ENCODE peak calls at places on chromosomes 2 and 18, in four cellular contexts. P, L, F and R are unnamed samples.
A peak's percentile ranks its signal among the peaks of the same experiment; 100 is the strongest.

GRCh38 chr2:56338232-56338631 is 154.4 kb downstream of the CCDC85A start:
- DNase-seq in L (no peak), F (no peak), P (no peak), R (no peak)

GRCh38 chr2:196181484-196181883 is 10.1 kb upstream of the STK17B start:
- DNase-seq in F (no peak), L (no peak), P (no peak), R (no peak)

GRCh38 chr2:162912787-162913186 is 74.2 kb upstream of the KCNH7 start:
- DNase-seq in P (no peak), L (no peak), F (no peak), R (no peak)

GRCh38 chr18:2222270-2223185 is 348.8 kb downstream of the METTL4 start:
- DNase-seq in F (peak; percentile 11), L (no peak), P (no peak), R (no peak)

GRCh38 chr2:234682492-234683228 is 185.8 kb upstream of the ARL4C start:
- DNase-seq in L (no peak), P (peak; percentile 80), F (no peak), R (no peak)

GRCh38 chr2:27724905-27725693 is 46.4 kb upstream of the MRPL33 start:
- DNase-seq in L (no peak), F (peak; percentile 71), P (no peak), R (no peak)

GRCh38 chr2:63052411-63053234 is 2.0 kb downstream of the OTX1 start:
- DNase-seq in P (no peak), L (no peak), F (peak; percentile 10), R (no peak)

GRCh38 chr2:62871506-62871905 is 166.0 kb downstream of the EHBP1 start:
- DNase-seq in P (no peak), L (no peak), F (peak; percentile 50), R (no peak)

GRCh38 chr2:100821255-100821912 is 1.4 kb downstream of the NPAS2 start:
- DNase-seq in L (no peak), F (no peak), P (no peak), R (no peak)

GRCh38 chr2:110816404-110817365 is 84.3 kb downstream of the ACOXL start:
- DNase-seq in P (no peak), L (no peak), F (peak; percentile 2), R (no peak)

GRCh38 chr2:44801289-44801675 is 140.2 kb upstream of the SIX3 start:
- DNase-seq in F (no peak), L (no peak), P (no peak), R (no peak)

GRCh38 chr2:227503433-227504406 is 31.8 kb downstream of the AGFG1 start:
- DNase-seq in F (peak; percentile 41), P (no peak), L (no peak), R (no peak)

GRCh38 chr2:24111407-24111861 is 11.7 kb downstream of the PFN4 start:
- DNase-seq in F (peak; percentile 57), P (no peak), L (no peak), R (no peak)

GRCh38 chr2:202410092-202410491 is 34.0 kb downstream of the BMPR2 start:
- DNase-seq in P (no peak), F (peak; percentile 44), L (no peak), R (no peak)

GRCh38 chr2:157487271-157487610 is 43.4 kb upstream of the CYTIP start:
- DNase-seq in L (no peak), P (no peak), F (no peak), R (no peak)

GRCh38 chr2:238684362-238685326 is 163.2 kb upstream of the TWIST2 start:
- DNase-seq in F (peak; percentile 100), L (no peak), P (no peak), R (no peak)

GRCh38 chr2:110674620-110675555 is 3.0 kb downstream of the BUB1 start:
- DNase-seq in P (no peak), F (peak; percentile 60), L (no peak), R (no peak)

GRCh38 chr2:127092306-127092705 is 14.6 kb downstream of the BIN1 start:
- DNase-seq in F (no peak), L (no peak), P (no peak), R (no peak)

GRCh38 chr2:160221391-160222276 is 21.6 kb upstream of the ITGB6 start:
- DNase-seq in F (peak; percentile 65), P (no peak), L (no peak), R (no peak)

GRCh38 chr2:40220177-40220925 is 231.5 kb downstream of the SLC8A1 start:
- DNase-seq in P (no peak), L (no peak), F (no peak), R (no peak)

GRCh38 chr2:28346587-28346986 is 46.1 kb upstream of the FOSL2 start:
- DNase-seq in P (no peak), L (no peak), F (no peak), R (no peak)

GRCh38 chr2:11520092-11520693 is 13.7 kb upstream of the GREB1 start:
- DNase-seq in P (no peak), L (no peak), F (no peak), R (no peak)